ENCODE peak calls at places on chromosomes 13 and 19, in seven cellular contexts. U, Q, N, J, O, A and M are unnamed samples.
A peak's percentile ranks its signal among the peaks of the same experiment; 100 is the strongest.

GRCh38 chr13:21117104-21117809 is 55.9 kb upstream of the LATS2 start:
- DNase-seq in A (no peak), U (no peak), Q (no peak), N (no peak), J (no peak), O (no peak), M (no peak)

GRCh38 chr19:34596115-34596514 is 80.8 kb downstream of the SCGB2B2 start:
- DNase-seq in J (no peak), Q (no peak), U (no peak), O (no peak), N (no peak), A (no peak), M (no peak)

GRCh38 chr13:110369400-110369799 is 62.3 kb downstream of the COL4A2 start:
- DNase-seq in N (no peak), J (no peak), O (no peak), A (no peak), U (no peak), Q (no peak), M (no peak)

GRCh38 chr13:66313408-66313807 is 916.7 kb downstream of the PCDH9 start:
- DNase-seq in A (no peak), U (no peak), Q (no peak), N (peak; percentile 7), J (no peak), O (peak; percentile 33), M (no peak)

GRCh38 chr19:426725-427445 is 17.9 kb upstream of the C2CD4C start:
- DNase-seq in Q (no peak), U (no peak), J (no peak), O (no peak), N (no peak), A (no peak), M (no peak)

GRCh38 chr13:87777395-87777794 is 106.2 kb downstream of the SLITRK5 start:
- DNase-seq in O (peak; percentile 0), J (no peak), N (no peak), Q (no peak), A (peak; percentile 11), U (no peak), M (no peak)

GRCh38 chr19:37692956-37693660 is 26.5 kb downstream of the ZNF607 start:
- DNase-seq in N (no peak), O (no peak), Q (no peak), U (no peak), A (no peak), J (no peak), M (no peak)

GRCh38 chr19:23286477-23286876 is 36.3 kb upstream of the ZNF724 start:
- DNase-seq in U (no peak), A (no peak), N (no peak), Q (no peak), O (no peak), J (no peak), M (no peak)

GRCh38 chr13:42173789-42174343 is 98.1 kb upstream of the AKAP11 start:
- DNase-seq in N (no peak), J (no peak), O (no peak), Q (no peak), U (no peak), A (no peak), M (no peak)

DNA sequence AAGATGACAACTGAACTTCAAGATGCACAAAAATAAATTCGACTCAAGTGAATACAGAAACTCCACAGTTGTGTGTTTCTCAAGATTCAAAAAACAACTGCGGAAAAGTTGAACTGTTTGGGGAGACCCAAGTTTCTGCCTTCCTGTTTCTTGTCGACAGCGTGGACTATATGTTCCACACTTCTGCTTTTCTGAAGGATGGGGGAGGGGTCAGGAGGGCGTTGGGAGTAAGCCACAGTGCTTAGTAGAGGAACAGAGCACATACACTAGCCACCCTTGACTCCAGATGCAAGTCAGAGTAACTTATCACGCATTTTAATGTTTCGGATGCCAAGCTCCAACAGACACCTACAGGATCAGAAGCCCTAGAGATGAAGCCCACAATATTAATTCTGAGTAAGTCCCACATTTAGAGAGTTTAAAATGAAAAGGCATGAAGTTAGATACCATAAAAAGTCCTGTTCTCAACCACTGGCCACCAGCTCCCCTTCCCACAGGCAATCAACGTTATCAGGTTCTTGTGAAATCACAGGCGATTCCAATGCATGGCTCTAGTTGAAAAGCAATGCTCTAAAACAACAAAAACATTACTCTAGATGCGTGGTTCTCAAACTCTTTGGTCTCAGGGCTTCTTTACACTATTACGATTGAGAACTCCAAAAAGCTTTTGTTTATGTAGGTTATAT is 4.2 kb downstream of the TUBGCP3 start:
- DNase-seq in A (no peak), U (no peak), O (no peak), Q (no peak), N (peak; percentile 64), J (no peak), M (no peak)
- H3K4me1 ChIP-seq in A (peaks cover 4% of the 10 kb centered on the region), U (peaks cover 16% of the 10 kb centered on the region), O (peaks cover 9% of the 10 kb centered on the region), Q (peaks cover 17% of the 10 kb centered on the region), N (peaks cover 11% of the 10 kb centered on the region), J (peaks cover 28% of the 10 kb centered on the region), M (no peaks in the 10 kb centered on the region)

GRCh38 chr19:17109962-17110598 is 34.5 kb downstream of the MYO9B start:
- DNase-seq in Q (peak; percentile 90), O (no peak), U (no peak), A (no peak), N (peak; percentile 35), J (no peak), M (peak; percentile 10)

GRCh38 chr19:17109300-17109699 is 33.7 kb downstream of the MYO9B start:
- DNase-seq in U (no peak), A (no peak), J (no peak), N (no peak), Q (no peak), O (no peak), M (no peak)

GRCh38 chr19:17105548-17105947 is 30.0 kb downstream of the MYO9B start:
- DNase-seq in J (no peak), Q (no peak), U (no peak), O (no peak), N (no peak), A (no peak), M (no peak)

GRCh38 chr19:17108453-17108784 is 32.8 kb downstream of the MYO9B start:
- DNase-seq in A (no peak), O (no peak), J (no peak), U (no peak), N (no peak), Q (no peak), M (no peak)

GRCh38 chr19:17107546-17108452 is 32.2 kb downstream of the MYO9B start:
- DNase-seq in J (no peak), Q (peak; percentile 78), U (no peak), O (peak; percentile 91), N (peak; percentile 51), A (no peak), M (peak; percentile 30)
- H3K4me1 ChIP-seq in J (no peaks in the 10 kb centered on the region), Q (peaks cover 25% of the 10 kb centered on the region), U (peaks cover 11% of the 10 kb centered on the region), O (peaks cover 17% of the 10 kb centered on the region), N (peaks cover 15% of the 10 kb centered on the region), A (peaks cover 3% of the 10 kb centered on the region), M (no peaks in the 10 kb centered on the region)

GRCh38 chr19:19409235-19410030 is 4.0 kb downstream of the GATAD2A start:
- DNase-seq in J (no peak), O (no peak), U (peak; percentile 61), N (no peak), A (no peak), Q (no peak), M (no peak)
- H3K4me1 ChIP-seq in J (peaks cover 63% of the 10 kb centered on the region), O (peaks cover 18% of the 10 kb centered on the region), U (peaks cover 62% of the 10 kb centered on the region), N (peaks cover 21% of the 10 kb centered on the region), A (peaks cover 34% of the 10 kb centered on the region), Q (peaks cover 52% of the 10 kb centered on the region), M (peaks cover 60% of the 10 kb centered on the region)

GRCh38 chr19:38838208-38838985 is 6.8 kb upstream of the ECH1 start:
- DNase-seq in J (no peak), U (no peak), O (no peak), Q (no peak), N (no peak), A (no peak), M (no peak)
- H3K4me1 ChIP-seq in J (peaks cover 33% of the 10 kb centered on the region), U (peaks cover 30% of the 10 kb centered on the region), O (peaks cover 14% of the 10 kb centered on the region), Q (peaks cover 17% of the 10 kb centered on the region), N (no peaks in the 10 kb centered on the region), A (no peaks in the 10 kb centered on the region), M (no peaks in the 10 kb centered on the region)